ENCODE peak calls at places on chromosomes 11 and 22, in four cellular contexts. B, R, P and T are unnamed samples.

GRCh38 chr11:76250520-76251222 is 44.4 kb upstream of the WNT11 start:
- DNase-seq in B (no peak), R (no peak), P (no peak), T (no peak)

GRCh38 chr11:128472128-128473110 is 114.9 kb downstream of the ETS1 start:
- DNase-seq in B (no peak), R (no peak), P (no peak), T (no peak)

GRCh38 chr11:126140932-126141291 is 70.5 kb downstream of the RPUSD4 start:
- DNase-seq in B (no peak), R (no peak), P (no peak), T (peak)

GRCh38 chr22:26848244-26848920 is 191.0 kb downstream of the MIAT start:
- DNase-seq in B (no peak), R (no peak), P (no peak), T (no peak)

GRCh38 chr11:36750349-36750748 is 152.3 kb upstream of the RAG2 start:
- DNase-seq in B (no peak), R (no peak), P (no peak), T (no peak)

GRCh38 chr11:93100211-93100610 is 97.6 kb downstream of the SLC36A4 start:
- DNase-seq in B (no peak), R (no peak), P (no peak), T (no peak)

GRCh38 chr22:24588756-24589481 is 4.0 kb downstream of the LRRC75B start:
- DNase-seq in B (no peak), R (no peak), P (no peak), T (no peak)

GRCh38 chr22:41256898-41257260 is 16.1 kb upstream of the CHADL start:
- DNase-seq in B (no peak), R (no peak), P (no peak), T (no peak)

GRCh38 chr11:109914809-109915653 is 178.2 kb upstream of the ZC3H12C start:
- DNase-seq in B (peak), R (no peak), P (no peak), T (no peak)

GRCh38 chr11:65394125-65394536 is 7.7 kb downstream of the FRMD8 start:
- DNase-seq in B (no peak), R (no peak), P (no peak), T (no peak)

GRCh38 chr11:45801723-45802315 is 3.1 kb upstream of the SLC35C1 start:
- DNase-seq in B (no peak), R (no peak), P (no peak), T (no peak)

GRCh38 chr22:39180566-39180965 is 28.1 kb upstream of the CBX7 start:
- DNase-seq in B (no peak), R (no peak), P (no peak), T (no peak)

GRCh38 chr11:46356911-46357482 is 9.7 kb downstream of the DGKZ start:
- DNase-seq in B (no peak), R (no peak), P (no peak), T (no peak)

GRCh38 chr11:26188559-26188958 is 143.4 kb upstream of the ANO3 start:
- DNase-seq in B (no peak), R (no peak), P (no peak), T (no peak)

GRCh38 chr11:26187639-26188038 is 144.3 kb upstream of the ANO3 start:
- DNase-seq in B (no peak), R (no peak), P (no peak), T (peak)

GRCh38 chr11:26191193-26191592 is 140.7 kb upstream of the ANO3 start:
- DNase-seq in B (no peak), R (no peak), P (no peak), T (no peak)

DNA sequence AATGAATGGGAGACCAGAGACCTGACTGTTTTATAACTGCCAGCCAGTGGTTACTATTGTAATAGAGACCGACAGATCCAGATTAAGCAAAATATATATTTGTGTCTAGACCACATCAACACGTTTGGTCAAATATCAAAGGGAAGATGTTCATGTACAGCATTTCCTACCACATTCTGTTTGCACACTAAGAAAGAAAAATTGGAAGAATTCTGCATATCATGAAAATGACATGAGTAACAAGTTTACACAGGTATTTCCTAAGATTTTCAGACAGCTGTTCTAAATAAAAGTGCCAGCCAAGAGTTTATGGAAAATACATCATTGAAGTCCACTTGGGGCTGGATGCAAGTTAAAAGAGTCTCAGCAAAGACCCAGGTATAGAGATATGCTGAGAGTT is 145.5 kb upstream of the ANO3 start:
- DNase-seq in B (no peak), R (no peak), P (no peak), T (no peak)
- TF ChIP-seq JUND in B (no peak), R (no peak), P (no peak), T (no peak)

GRCh38 chr22:45105281-45105700 is 58.4 kb upstream of the NUP50 start:
- DNase-seq in B (no peak), R (no peak), P (no peak), T (peak)
- TF ChIP-seq JUND in B (no peak), R (no peak), P (no peak), T (no peak)

DNA sequence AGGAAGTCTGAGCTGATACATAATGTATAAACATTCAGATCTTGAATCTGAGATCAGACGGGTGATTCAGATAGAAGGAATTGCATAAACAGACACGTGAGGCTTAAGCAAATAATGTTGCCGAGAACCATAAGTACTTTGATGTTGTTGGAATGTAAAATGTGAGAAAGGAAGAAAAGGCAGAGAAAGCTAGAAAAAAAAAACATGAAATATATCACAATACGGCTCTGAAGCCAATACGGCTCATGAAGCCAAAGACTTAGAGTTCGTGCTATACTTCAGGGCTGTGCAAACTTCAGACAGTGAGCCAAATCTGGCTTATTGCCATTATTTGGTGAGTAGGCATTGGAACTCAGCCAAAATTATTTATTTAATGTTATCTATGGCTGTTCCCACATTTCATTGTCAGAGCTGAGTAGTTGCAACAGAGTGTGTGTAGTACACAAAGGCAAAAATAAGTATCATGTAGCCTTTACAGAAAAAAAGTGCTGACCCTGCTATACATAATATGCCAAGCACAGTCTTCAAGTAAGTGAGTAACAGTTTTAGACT is 673.3 kb downstream of the CNTN5 start:
- DNase-seq in B (no peak), R (no peak), P (no peak), T (no peak)
- TF ChIP-seq JUND in B (no peak), R (no peak), P (no peak), T (no peak)

DNA sequence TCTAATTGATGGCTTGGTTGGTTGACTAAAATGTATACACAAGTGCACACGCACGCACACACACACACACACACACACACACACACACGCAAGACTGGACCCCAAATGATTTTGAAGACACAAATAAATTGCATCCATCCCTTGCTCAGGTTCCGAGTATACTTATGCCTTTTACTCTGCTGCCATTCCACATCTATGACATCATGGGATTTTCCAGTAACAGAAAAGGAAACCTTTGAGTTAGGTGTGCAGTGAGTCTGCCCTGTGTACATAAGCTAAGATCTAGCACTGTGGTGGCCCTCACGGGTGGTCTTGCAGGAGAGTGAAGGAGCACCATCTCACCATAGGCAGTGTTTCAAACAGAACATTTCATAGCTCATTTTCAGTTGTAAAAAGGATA is 20.5 kb upstream of the LARGE1 start:
- DNase-seq in B (no peak), R (no peak), P (no peak), T (no peak)
- TF ChIP-seq JUND in B (no peak), R (no peak), P (no peak), T (no peak)

GRCh38 chr22:49015993-49016908 is 811.4 kb downstream of the BRD1 start:
- DNase-seq in B (no peak), R (no peak), P (no peak), T (no peak)
- TF ChIP-seq JUND in B (no peak), R (no peak), P (no peak), T (no peak)

GRCh38 chr22:20154602-20155183 is 3.8 kb upstream of the CCDC188 start:
- DNase-seq in B (peak), R (no peak), P (no peak), T (no peak)
- TF ChIP-seq JUND in B (no peak), R (no peak), P (no peak), T (no peak)

GRCh38 chr22:45230026-45230845 is 10.5 kb downstream of the KIAA0930 start:
- DNase-seq in B (no peak), R (no peak), P (no peak), T (no peak)

GRCh38 chr22:45231293-45231692 is 9.4 kb downstream of the KIAA0930 start:
- DNase-seq in B (no peak), R (no peak), P (no peak), T (no peak)

GRCh38 chr22:45227645-45228400 is 12.9 kb downstream of the KIAA0930 start:
- DNase-seq in B (no peak), R (no peak), P (no peak), T (no peak)

GRCh38 chr22:45228401-45228754 is 12.3 kb downstream of the KIAA0930 start:
- DNase-seq in B (no peak), R (no peak), P (no peak), T (no peak)

DNA sequence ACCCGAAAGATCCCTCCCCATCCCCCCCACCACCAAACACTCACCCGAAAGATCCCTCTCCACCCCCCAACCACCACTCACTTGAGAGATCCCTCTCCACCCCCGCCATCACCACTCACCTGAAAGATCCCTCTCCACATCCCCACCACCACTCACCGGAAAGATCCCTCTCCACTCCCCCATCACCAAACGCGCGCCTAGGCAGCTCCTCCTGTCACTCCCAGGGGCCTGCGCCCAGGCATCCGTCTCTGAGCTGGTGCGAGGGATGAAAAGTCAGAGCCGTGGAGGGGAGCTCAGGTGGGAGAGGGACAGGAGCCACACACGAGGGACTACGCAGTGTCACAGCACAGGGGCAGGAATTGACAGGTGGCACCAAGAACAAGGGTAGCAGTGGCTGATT is 11.5 kb downstream of the KIAA0930 start:
- DNase-seq in B (no peak), R (no peak), P (no peak), T (no peak)
- TF ChIP-seq JUND in B (no peak), R (no peak), P (no peak), T (no peak)